ENCODE peak calls at places on chromosomes 2 and 18, in ten cellular contexts. E is glutamatergic neuron, Z is posterior cingulate gyrus, H is pancreas, F is fibroblast of the aortic adventitia, A is cardiac fibroblast, M is neural crest cell, S is T-helper 2 cell, Y is right cardiac atrium, N is WTC11. P is an unnamed sample.

GRCh38 chr2:190533968-190534309 is 583 bp downstream of the NEMP2 start:
- DNase-seq in M (no peak), A (no peak), E (no peak), H (peak), Y (peak), F (peak), Z (no peak), N (no peak), S (peak), P (peak)

GRCh38 chr2:18719978-18720775 is 130.8 kb upstream of the NT5C1B start:
- DNase-seq in M (no peak), E (no peak), Y (peak), A (peak), S (no peak), F (peak), Z (no peak), N (no peak), H (no peak), P (no peak)

GRCh38 chr2:173874899-173875247 is 90.3 kb downstream of the SP3 start:
- DNase-seq in Z (no peak), F (no peak), S (no peak), Y (no peak), A (no peak), E (no peak), M (no peak), N (no peak), H (no peak), P (no peak)

GRCh38 chr2:121974919-121975654 is 219.6 kb downstream of the TSN start:
- DNase-seq in M (peak), N (peak), A (peak), Z (peak), E (peak), S (peak), H (peak), Y (peak), F (peak), P (peak)

GRCh38 chr2:132676999-132677398 is 7.0 kb upstream of the LYPD1 start:
- DNase-seq in Y (no peak), M (no peak), S (no peak), Z (no peak), A (no peak), E (no peak), F (peak), N (no peak), H (no peak), P (no peak)

GRCh38 chr18:62485684-62486083 is 37.1 kb upstream of the ZCCHC2 start:
- DNase-seq in E (no peak), M (no peak), S (no peak), Z (peak), H (no peak), F (peak), N (no peak), A (peak), Y (no peak), P (no peak)

GRCh38 chr2:239328306-239329191 is 72.3 kb downstream of the HDAC4 start:
- DNase-seq in H (peak), E (no peak), N (no peak), S (no peak), A (peak), Y (peak), M (no peak), Z (no peak), F (peak), P (no peak)

GRCh38 chr2:41892486-41892885 is 155.3 kb upstream of the PKDCC start:
- DNase-seq in Y (no peak), A (no peak), F (no peak), Z (no peak), M (no peak), N (no peak), E (no peak), S (no peak), H (no peak), P (no peak)

GRCh38 chr2:15912203-15912602 is 28.1 kb upstream of the MYCN start:
- DNase-seq in N (no peak), E (no peak), A (peak), Z (peak), F (no peak), Y (peak), H (no peak), M (no peak), S (no peak), P (no peak)

GRCh38 chr2:160125366-160125765 is 63.0 kb upstream of the PLA2R1 start:
- DNase-seq in H (no peak), N (no peak), Z (no peak), M (no peak), S (no peak), Y (no peak), F (no peak), A (no peak), E (no peak), P (no peak)

GRCh38 chr2:172693037-172693436 is 42.6 kb upstream of the RAPGEF4 start:
- DNase-seq in S (no peak), M (no peak), A (peak), Z (peak), N (no peak), H (peak), E (no peak), F (peak), Y (peak), P (no peak)

GRCh38 chr18:75290737-75291358 is 80.3 kb downstream of the TSHZ1 start:
- DNase-seq in M (no peak), F (no peak), Z (no peak), H (no peak), N (no peak), S (no peak), A (no peak), E (no peak), Y (no peak), P (no peak)

GRCh38 chr2:239195318-239195871 is 205.4 kb downstream of the HDAC4 start:
- DNase-seq in F (no peak), A (no peak), M (peak), H (no peak), Z (no peak), N (no peak), Y (peak), S (no peak), E (peak), P (no peak)

GRCh38 chr2:238370482-238371372 is 50.4 kb downstream of the TRAF3IP1 start:
- DNase-seq in N (peak), Y (peak), A (peak), H (peak), F (peak), M (peak), Z (peak), E (peak), S (peak), P (no peak)

GRCh38 chr2:12304494-12305228 is 412.1 kb upstream of the TRIB2 start:
- DNase-seq in E (no peak), M (no peak), S (no peak), F (peak), Z (no peak), H (no peak), Y (no peak), A (peak), N (no peak), P (no peak)

P was measured in CD4-positive, alpha-beta T cell.